ENCODE peak calls at places on chromosome 3, in ten cellular contexts. One of them, this sample, is unnamed.

GRCh38 chr3:169071003-169071402 is 592.5 kb downstream of the MECOM start:
- DNase-seq in activated CD8-positive, alpha-beta memory T cell treated with anti-CD3 and anti-CD28 coated beads, Interleukin-2, amount 50 U/mL, for 48 hours: no peak
- DNase-seq in HCT116: no peak
- DNase-seq in pons: no peak
- DNase-seq in stimulated activated CD8-positive, alpha-beta memory T cell treated with anti-CD3 and anti-CD28 coated beads, Interleukin-12 subunit alpha, Interleukin-12 subunit beta, amount 100 ng/mL, for 1 hour: no peak
- DNase-seq in EL: peak
- DNase-seq in T-helper 9 cell: no peak
- DNase-seq in cardiac fibroblast: no peak
- DNase-seq in NCI-H1105 treated with DMSO at 0.1 percent for 48 hours: no peak
- DNase-seq in CD8-positive, alpha-beta memory T cell: no peak
- DNase-seq in this sample: no peak

GRCh38 chr3:36635731-36636130 is 128.6 kb downstream of the DCLK3 start:
- DNase-seq in T-helper 9 cell: no peak
- DNase-seq in pons: no peak
- DNase-seq in CD8-positive, alpha-beta memory T cell: no peak
- DNase-seq in EL: peak
- DNase-seq in NCI-H1105 treated with DMSO at 0.1 percent for 48 hours: no peak
- DNase-seq in stimulated activated CD8-positive, alpha-beta memory T cell treated with anti-CD3 and anti-CD28 coated beads, Interleukin-12 subunit alpha, Interleukin-12 subunit beta, amount 100 ng/mL, for 1 hour: no peak
- DNase-seq in HCT116: no peak
- DNase-seq in activated CD8-positive, alpha-beta memory T cell treated with anti-CD3 and anti-CD28 coated beads, Interleukin-2, amount 50 U/mL, for 48 hours: no peak
- DNase-seq in cardiac fibroblast: peak
- DNase-seq in this sample: no peak

GRCh38 chr3:108298056-108298455 is 1.7 kb downstream of the HHLA2 start:
- DNase-seq in HCT116: no peak
- DNase-seq in NCI-H1105 treated with DMSO at 0.1 percent for 48 hours: no peak
- DNase-seq in stimulated activated CD8-positive, alpha-beta memory T cell treated with anti-CD3 and anti-CD28 coated beads, Interleukin-12 subunit alpha, Interleukin-12 subunit beta, amount 100 ng/mL, for 1 hour: no peak
- DNase-seq in activated CD8-positive, alpha-beta memory T cell treated with anti-CD3 and anti-CD28 coated beads, Interleukin-2, amount 50 U/mL, for 48 hours: no peak
- DNase-seq in CD8-positive, alpha-beta memory T cell: no peak
- DNase-seq in EL: no peak
- DNase-seq in T-helper 9 cell: no peak
- DNase-seq in cardiac fibroblast: no peak
- DNase-seq in pons: no peak
- DNase-seq in this sample: no peak

GRCh38 chr3:188468672-188469071 is 314.7 kb downstream of the LPP start:
- DNase-seq in EL: no peak
- DNase-seq in T-helper 9 cell: no peak
- DNase-seq in HCT116: no peak
- DNase-seq in cardiac fibroblast: peak
- DNase-seq in pons: peak
- DNase-seq in stimulated activated CD8-positive, alpha-beta memory T cell treated with anti-CD3 and anti-CD28 coated beads, Interleukin-12 subunit alpha, Interleukin-12 subunit beta, amount 100 ng/mL, for 1 hour: no peak
- DNase-seq in NCI-H1105 treated with DMSO at 0.1 percent for 48 hours: peak
- DNase-seq in CD8-positive, alpha-beta memory T cell: no peak
- DNase-seq in activated CD8-positive, alpha-beta memory T cell treated with anti-CD3 and anti-CD28 coated beads, Interleukin-2, amount 50 U/mL, for 48 hours: no peak
- DNase-seq in this sample: peak

GRCh38 chr3:8657804-8658311 is 13.3 kb upstream of the SSUH2 start:
- DNase-seq in EL: no peak
- DNase-seq in HCT116: no peak
- DNase-seq in pons: no peak
- DNase-seq in activated CD8-positive, alpha-beta memory T cell treated with anti-CD3 and anti-CD28 coated beads, Interleukin-2, amount 50 U/mL, for 48 hours: no peak
- DNase-seq in CD8-positive, alpha-beta memory T cell: no peak
- DNase-seq in T-helper 9 cell: no peak
- DNase-seq in cardiac fibroblast: peak
- DNase-seq in stimulated activated CD8-positive, alpha-beta memory T cell treated with anti-CD3 and anti-CD28 coated beads, Interleukin-12 subunit alpha, Interleukin-12 subunit beta, amount 100 ng/mL, for 1 hour: no peak
- DNase-seq in NCI-H1105 treated with DMSO at 0.1 percent for 48 hours: no peak
- DNase-seq in this sample: no peak

GRCh38 chr3:127970966-127971592 is 56.0 kb downstream of the KBTBD12 start:
- DNase-seq in pons: peak
- DNase-seq in HCT116: peak
- DNase-seq in stimulated activated CD8-positive, alpha-beta memory T cell treated with anti-CD3 and anti-CD28 coated beads, Interleukin-12 subunit alpha, Interleukin-12 subunit beta, amount 100 ng/mL, for 1 hour: no peak
- DNase-seq in EL: peak
- DNase-seq in CD8-positive, alpha-beta memory T cell: no peak
- DNase-seq in activated CD8-positive, alpha-beta memory T cell treated with anti-CD3 and anti-CD28 coated beads, Interleukin-2, amount 50 U/mL, for 48 hours: no peak
- DNase-seq in cardiac fibroblast: peak
- DNase-seq in T-helper 9 cell: no peak
- DNase-seq in NCI-H1105 treated with DMSO at 0.1 percent for 48 hours: peak
- DNase-seq in this sample: peak

GRCh38 chr3:8501388-8502131 is at the start of gene LMCD1:
- DNase-seq in stimulated activated CD8-positive, alpha-beta memory T cell treated with anti-CD3 and anti-CD28 coated beads, Interleukin-12 subunit alpha, Interleukin-12 subunit beta, amount 100 ng/mL, for 1 hour: peak
- DNase-seq in CD8-positive, alpha-beta memory T cell: peak
- DNase-seq in cardiac fibroblast: peak
- DNase-seq in pons: peak
- DNase-seq in HCT116: peak
- DNase-seq in EL: peak
- DNase-seq in activated CD8-positive, alpha-beta memory T cell treated with anti-CD3 and anti-CD28 coated beads, Interleukin-2, amount 50 U/mL, for 48 hours: peak
- DNase-seq in T-helper 9 cell: peak
- DNase-seq in NCI-H1105 treated with DMSO at 0.1 percent for 48 hours: peak
- DNase-seq in this sample: peak

GRCh38 chr3:64685800-64686445 is 1.9 kb downstream of the ADAMTS9 start:
- DNase-seq in EL: peak
- DNase-seq in activated CD8-positive, alpha-beta memory T cell treated with anti-CD3 and anti-CD28 coated beads, Interleukin-2, amount 50 U/mL, for 48 hours: no peak
- DNase-seq in NCI-H1105 treated with DMSO at 0.1 percent for 48 hours: peak
- DNase-seq in T-helper 9 cell: no peak
- DNase-seq in pons: peak
- DNase-seq in stimulated activated CD8-positive, alpha-beta memory T cell treated with anti-CD3 and anti-CD28 coated beads, Interleukin-12 subunit alpha, Interleukin-12 subunit beta, amount 100 ng/mL, for 1 hour: no peak
- DNase-seq in cardiac fibroblast: peak
- DNase-seq in CD8-positive, alpha-beta memory T cell: no peak
- DNase-seq in HCT116: peak
- DNase-seq in this sample: peak

GRCh38 chr3:169060037-169060436 is 603.5 kb downstream of the MECOM start:
- DNase-seq in T-helper 9 cell: no peak
- DNase-seq in pons: no peak
- DNase-seq in EL: no peak
- DNase-seq in cardiac fibroblast: peak
- DNase-seq in stimulated activated CD8-positive, alpha-beta memory T cell treated with anti-CD3 and anti-CD28 coated beads, Interleukin-12 subunit alpha, Interleukin-12 subunit beta, amount 100 ng/mL, for 1 hour: no peak
- DNase-seq in activated CD8-positive, alpha-beta memory T cell treated with anti-CD3 and anti-CD28 coated beads, Interleukin-2, amount 50 U/mL, for 48 hours: no peak
- DNase-seq in CD8-positive, alpha-beta memory T cell: no peak
- DNase-seq in HCT116: no peak
- DNase-seq in NCI-H1105 treated with DMSO at 0.1 percent for 48 hours: no peak
- DNase-seq in this sample: no peak

GRCh38 chr3:190044142-190044541 is 76.6 kb downstream of the P3H2 start:
- DNase-seq in pons: no peak
- DNase-seq in EL: peak
- DNase-seq in activated CD8-positive, alpha-beta memory T cell treated with anti-CD3 and anti-CD28 coated beads, Interleukin-2, amount 50 U/mL, for 48 hours: no peak
- DNase-seq in stimulated activated CD8-positive, alpha-beta memory T cell treated with anti-CD3 and anti-CD28 coated beads, Interleukin-12 subunit alpha, Interleukin-12 subunit beta, amount 100 ng/mL, for 1 hour: no peak
- DNase-seq in CD8-positive, alpha-beta memory T cell: no peak
- DNase-seq in T-helper 9 cell: no peak
- DNase-seq in HCT116: no peak
- DNase-seq in NCI-H1105 treated with DMSO at 0.1 percent for 48 hours: no peak
- DNase-seq in cardiac fibroblast: peak
- DNase-seq in this sample: no peak

GRCh38 chr3:160661660-160662059 is 15.3 kb upstream of the ARL14 start:
- DNase-seq in NCI-H1105 treated with DMSO at 0.1 percent for 48 hours: peak
- DNase-seq in T-helper 9 cell: no peak
- DNase-seq in EL: no peak
- DNase-seq in pons: peak
- DNase-seq in cardiac fibroblast: no peak
- DNase-seq in HCT116: no peak
- DNase-seq in activated CD8-positive, alpha-beta memory T cell treated with anti-CD3 and anti-CD28 coated beads, Interleukin-2, amount 50 U/mL, for 48 hours: no peak
- DNase-seq in stimulated activated CD8-positive, alpha-beta memory T cell treated with anti-CD3 and anti-CD28 coated beads, Interleukin-12 subunit alpha, Interleukin-12 subunit beta, amount 100 ng/mL, for 1 hour: no peak
- DNase-seq in CD8-positive, alpha-beta memory T cell: no peak
- DNase-seq in this sample: no peak

GRCh38 chr3:157475921-157476395 is 27.3 kb downstream of the VEPH1 start:
- DNase-seq in HCT116: no peak
- DNase-seq in cardiac fibroblast: peak
- DNase-seq in CD8-positive, alpha-beta memory T cell: no peak
- DNase-seq in stimulated activated CD8-positive, alpha-beta memory T cell treated with anti-CD3 and anti-CD28 coated beads, Interleukin-12 subunit alpha, Interleukin-12 subunit beta, amount 100 ng/mL, for 1 hour: no peak
- DNase-seq in T-helper 9 cell: no peak
- DNase-seq in EL: peak
- DNase-seq in NCI-H1105 treated with DMSO at 0.1 percent for 48 hours: no peak
- DNase-seq in pons: no peak
- DNase-seq in activated CD8-positive, alpha-beta memory T cell treated with anti-CD3 and anti-CD28 coated beads, Interleukin-2, amount 50 U/mL, for 48 hours: no peak
- DNase-seq in this sample: no peak

GRCh38 chr3:195087321-195087720 is 183.6 kb downstream of the XXYLT1 start:
- DNase-seq in pons: no peak
- DNase-seq in activated CD8-positive, alpha-beta memory T cell treated with anti-CD3 and anti-CD28 coated beads, Interleukin-2, amount 50 U/mL, for 48 hours: no peak
- DNase-seq in stimulated activated CD8-positive, alpha-beta memory T cell treated with anti-CD3 and anti-CD28 coated beads, Interleukin-12 subunit alpha, Interleukin-12 subunit beta, amount 100 ng/mL, for 1 hour: no peak
- DNase-seq in NCI-H1105 treated with DMSO at 0.1 percent for 48 hours: no peak
- DNase-seq in cardiac fibroblast: no peak
- DNase-seq in T-helper 9 cell: no peak
- DNase-seq in CD8-positive, alpha-beta memory T cell: no peak
- DNase-seq in HCT116: no peak
- DNase-seq in EL: no peak
- DNase-seq in this sample: no peak

GRCh38 chr3:41991399-41991798 is 29.5 kb upstream of the ULK4 start:
- DNase-seq in T-helper 9 cell: no peak
- DNase-seq in cardiac fibroblast: no peak
- DNase-seq in EL: no peak
- DNase-seq in pons: no peak
- DNase-seq in CD8-positive, alpha-beta memory T cell: no peak
- DNase-seq in stimulated activated CD8-positive, alpha-beta memory T cell treated with anti-CD3 and anti-CD28 coated beads, Interleukin-12 subunit alpha, Interleukin-12 subunit beta, amount 100 ng/mL, for 1 hour: no peak
- DNase-seq in NCI-H1105 treated with DMSO at 0.1 percent for 48 hours: no peak
- DNase-seq in HCT116: no peak
- DNase-seq in activated CD8-positive, alpha-beta memory T cell treated with anti-CD3 and anti-CD28 coated beads, Interleukin-2, amount 50 U/mL, for 48 hours: no peak
- DNase-seq in this sample: no peak

GRCh38 chr3:4313606-4314308 is 10.6 kb downstream of the SETMAR start:
- DNase-seq in cardiac fibroblast: no peak
- DNase-seq in NCI-H1105 treated with DMSO at 0.1 percent for 48 hours: no peak
- DNase-seq in stimulated activated CD8-positive, alpha-beta memory T cell treated with anti-CD3 and anti-CD28 coated beads, Interleukin-12 subunit alpha, Interleukin-12 subunit beta, amount 100 ng/mL, for 1 hour: no peak
- DNase-seq in HCT116: no peak
- DNase-seq in T-helper 9 cell: no peak
- DNase-seq in activated CD8-positive, alpha-beta memory T cell treated with anti-CD3 and anti-CD28 coated beads, Interleukin-2, amount 50 U/mL, for 48 hours: no peak
- DNase-seq in CD8-positive, alpha-beta memory T cell: no peak
- DNase-seq in pons: no peak
- DNase-seq in EL: peak
- DNase-seq in this sample: no peak

GRCh38 chr3:99644741-99645140 is 6.3 kb downstream of the COL8A1 start:
- DNase-seq in NCI-H1105 treated with DMSO at 0.1 percent for 48 hours: no peak
- DNase-seq in HCT116: no peak
- DNase-seq in activated CD8-positive, alpha-beta memory T cell treated with anti-CD3 and anti-CD28 coated beads, Interleukin-2, amount 50 U/mL, for 48 hours: no peak
- DNase-seq in CD8-positive, alpha-beta memory T cell: no peak
- DNase-seq in EL: no peak
- DNase-seq in T-helper 9 cell: no peak
- DNase-seq in stimulated activated CD8-positive, alpha-beta memory T cell treated with anti-CD3 and anti-CD28 coated beads, Interleukin-12 subunit alpha, Interleukin-12 subunit beta, amount 100 ng/mL, for 1 hour: no peak
- DNase-seq in pons: no peak
- DNase-seq in cardiac fibroblast: no peak
- DNase-seq in this sample: no peak

GRCh38 chr3:28136607-28137216 is 104.7 kb upstream of the CMC1 start:
- DNase-seq in activated CD8-positive, alpha-beta memory T cell treated with anti-CD3 and anti-CD28 coated beads, Interleukin-2, amount 50 U/mL, for 48 hours: no peak
- DNase-seq in CD8-positive, alpha-beta memory T cell: no peak
- DNase-seq in T-helper 9 cell: no peak
- DNase-seq in NCI-H1105 treated with DMSO at 0.1 percent for 48 hours: no peak
- DNase-seq in pons: no peak
- DNase-seq in cardiac fibroblast: no peak
- DNase-seq in stimulated activated CD8-positive, alpha-beta memory T cell treated with anti-CD3 and anti-CD28 coated beads, Interleukin-12 subunit alpha, Interleukin-12 subunit beta, amount 100 ng/mL, for 1 hour: no peak
- DNase-seq in EL: no peak
- DNase-seq in HCT116: no peak
- DNase-seq in this sample: no peak

GRCh38 chr3:56291244-56291680 is 177.0 kb downstream of the ERC2 start:
- DNase-seq in stimulated activated CD8-positive, alpha-beta memory T cell treated with anti-CD3 and anti-CD28 coated beads, Interleukin-12 subunit alpha, Interleukin-12 subunit beta, amount 100 ng/mL, for 1 hour: no peak
- DNase-seq in activated CD8-positive, alpha-beta memory T cell treated with anti-CD3 and anti-CD28 coated beads, Interleukin-2, amount 50 U/mL, for 48 hours: no peak
- DNase-seq in NCI-H1105 treated with DMSO at 0.1 percent for 48 hours: no peak
- DNase-seq in cardiac fibroblast: peak
- DNase-seq in HCT116: no peak
- DNase-seq in T-helper 9 cell: no peak
- DNase-seq in pons: no peak
- DNase-seq in CD8-positive, alpha-beta memory T cell: no peak
- DNase-seq in EL: no peak
- DNase-seq in this sample: no peak

GRCh38 chr3:62027796-62028195 is 345.6 kb downstream of the FEZF2 start:
- DNase-seq in activated CD8-positive, alpha-beta memory T cell treated with anti-CD3 and anti-CD28 coated beads, Interleukin-2, amount 50 U/mL, for 48 hours: no peak
- DNase-seq in HCT116: no peak
- DNase-seq in EL: no peak
- DNase-seq in NCI-H1105 treated with DMSO at 0.1 percent for 48 hours: no peak
- DNase-seq in cardiac fibroblast: no peak
- DNase-seq in T-helper 9 cell: no peak
- DNase-seq in pons: no peak
- DNase-seq in CD8-positive, alpha-beta memory T cell: no peak
- DNase-seq in stimulated activated CD8-positive, alpha-beta memory T cell treated with anti-CD3 and anti-CD28 coated beads, Interleukin-12 subunit alpha, Interleukin-12 subunit beta, amount 100 ng/mL, for 1 hour: no peak
- DNase-seq in this sample: no peak

GRCh38 chr3:52005571-52005986 is 9.9 kb upstream of the RPL29 start:
- DNase-seq in cardiac fibroblast: peak
- DNase-seq in CD8-positive, alpha-beta memory T cell: no peak
- DNase-seq in activated CD8-positive, alpha-beta memory T cell treated with anti-CD3 and anti-CD28 coated beads, Interleukin-2, amount 50 U/mL, for 48 hours: no peak
- DNase-seq in EL: peak
- DNase-seq in HCT116: no peak
- DNase-seq in stimulated activated CD8-positive, alpha-beta memory T cell treated with anti-CD3 and anti-CD28 coated beads, Interleukin-12 subunit alpha, Interleukin-12 subunit beta, amount 100 ng/mL, for 1 hour: no peak
- DNase-seq in T-helper 9 cell: no peak
- DNase-seq in NCI-H1105 treated with DMSO at 0.1 percent for 48 hours: peak
- DNase-seq in pons: peak
- DNase-seq in this sample: no peak

GRCh38 chr3:178195824-178196223 is 340.4 kb upstream of the KCNMB2 start:
- DNase-seq in HCT116: no peak
- DNase-seq in EL: peak
- DNase-seq in T-helper 9 cell: no peak
- DNase-seq in cardiac fibroblast: peak
- DNase-seq in stimulated activated CD8-positive, alpha-beta memory T cell treated with anti-CD3 and anti-CD28 coated beads, Interleukin-12 subunit alpha, Interleukin-12 subunit beta, amount 100 ng/mL, for 1 hour: no peak
- DNase-seq in activated CD8-positive, alpha-beta memory T cell treated with anti-CD3 and anti-CD28 coated beads, Interleukin-2, amount 50 U/mL, for 48 hours: no peak
- DNase-seq in CD8-positive, alpha-beta memory T cell: no peak
- DNase-seq in NCI-H1105 treated with DMSO at 0.1 percent for 48 hours: no peak
- DNase-seq in pons: no peak
- DNase-seq in this sample: no peak

This sample was measured in prostate gland.